ENCODE peak calls at places on chromosomes 16 and 17, in five cellular contexts. O, U, V, B and R are unnamed samples.
A peak's percentile ranks its signal among the peaks of the same experiment; 100 is the strongest.

GRCh38 chr16:80518436-80518835 is 22.4 kb upstream of the DYNLRB2 start:
- DNase-seq in O (peak; percentile 2), V (no peak), U (peak; percentile 8), B (no peak), R (peak; percentile 6)

GRCh38 chr17:78923660-78924453 is 1.3 kb downstream of the TIMP2 start:
- DNase-seq in B (no peak), U (peak; percentile 92), V (peak; percentile 97), O (no peak), R (no peak)

GRCh38 chr17:8647202-8647601 is 16.7 kb upstream of the MYH10 start:
- DNase-seq in O (no peak), V (no peak), U (no peak), B (no peak), R (no peak)

GRCh38 chr17:78272181-78272913 is 40.9 kb downstream of the TMEM235 start:
- DNase-seq in O (peak; percentile 49), B (peak; percentile 81), U (peak; percentile 83), V (no peak), R (peak; percentile 96)

GRCh38 chr16:10827691-10828341 is 9.2 kb upstream of the TVP23A start:
- DNase-seq in U (peak; percentile 55), V (peak; percentile 84), B (peak; percentile 42), O (peak; percentile 91), R (peak; percentile 56)

GRCh38 chr17:44872131-44872768 is 24.6 kb downstream of the HIGD1B start:
- DNase-seq in O (peak; percentile 18), U (peak; percentile 18), B (no peak), V (no peak), R (no peak)

GRCh38 chr16:86083382-86084002 is 184.5 kb downstream of the IRF8 start:
- DNase-seq in B (no peak), U (no peak), O (no peak), V (no peak), R (no peak)

GRCh38 chr17:41777157-41777578 is 9.3 kb downstream of the JUP start:
- DNase-seq in B (no peak), O (no peak), U (peak; percentile 41), V (no peak), R (peak; percentile 72)

GRCh38 chr16:56450901-56451752 is at the start of the genes NUDT21 and OGFOD1:
- DNase-seq in V (peak; percentile 97), B (peak; percentile 93), O (peak; percentile 98), U (peak; percentile 95), R (peak; percentile 99)
- TF ChIP-seq CTCF in V (no peak), B (peak; percentile 2), O (no peak), U (no peak), R (peak; percentile 7)

GRCh38 chr17:49748791-49749190 is 15.1 kb downstream of the FAM117A start:
- DNase-seq in B (no peak), V (no peak), U (peak; percentile 61), O (no peak), R (no peak)

GRCh38 chr17:49749730-49750129 is 14.2 kb downstream of the FAM117A start:
- DNase-seq in B (no peak), O (no peak), U (no peak), V (no peak), R (no peak)

GRCh38 chr17:49746791-49747490 is 17.0 kb downstream of the FAM117A start:
- DNase-seq in O (no peak), V (no peak), B (no peak), U (peak; percentile 57), R (no peak)

GRCh38 chr17:49748223-49748622 is 15.7 kb downstream of the FAM117A start:
- DNase-seq in O (no peak), V (no peak), U (no peak), B (no peak), R (no peak)

DNA sequence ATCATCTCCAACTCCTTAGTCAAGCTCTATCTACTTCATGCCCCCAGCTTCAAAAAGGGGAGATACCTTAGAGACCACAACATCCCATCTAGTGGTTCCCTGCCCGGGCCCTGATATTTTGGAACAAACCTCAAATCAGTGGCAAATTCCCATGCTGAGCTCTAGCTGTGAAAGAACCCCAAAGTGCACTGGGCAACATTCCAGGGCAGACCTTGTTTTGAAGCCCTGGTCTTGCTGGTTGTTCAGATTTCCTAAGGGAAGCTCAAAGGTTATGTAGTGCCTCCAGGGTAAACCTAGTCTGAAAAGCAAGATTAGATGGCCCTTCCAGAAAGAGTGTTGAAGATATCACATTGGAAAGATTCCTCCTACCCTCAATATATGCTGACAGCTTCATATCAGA is 16.3 kb downstream of the FAM117A start:
- DNase-seq in O (no peak), U (no peak), B (no peak), V (no peak), R (no peak)
- H3K4me3 ChIP-seq in O (no peak overlapping the region), U (no peak overlapping the region), B (no peak overlapping the region), V (no peak overlapping the region), R (no peak overlapping the region)

GRCh38 chr17:46063239-46063638 is 64.2 kb downstream of the STH start:
- DNase-seq in O (peak; percentile 74), U (no peak), B (peak; percentile 27), V (no peak), R (peak; percentile 94)

GRCh38 chr17:46059457-46059856 is 60.4 kb downstream of the STH start:
- DNase-seq in V (no peak), U (no peak), B (no peak), O (no peak), R (no peak)

GRCh38 chr17:46060461-46060860 is 61.4 kb downstream of the STH start:
- DNase-seq in O (no peak), U (no peak), B (no peak), V (no peak), R (no peak)

GRCh38 chr17:46064460-46064859 is 65.4 kb downstream of the STH start:
- DNase-seq in O (no peak), U (no peak), V (no peak), B (no peak), R (no peak)

DNA sequence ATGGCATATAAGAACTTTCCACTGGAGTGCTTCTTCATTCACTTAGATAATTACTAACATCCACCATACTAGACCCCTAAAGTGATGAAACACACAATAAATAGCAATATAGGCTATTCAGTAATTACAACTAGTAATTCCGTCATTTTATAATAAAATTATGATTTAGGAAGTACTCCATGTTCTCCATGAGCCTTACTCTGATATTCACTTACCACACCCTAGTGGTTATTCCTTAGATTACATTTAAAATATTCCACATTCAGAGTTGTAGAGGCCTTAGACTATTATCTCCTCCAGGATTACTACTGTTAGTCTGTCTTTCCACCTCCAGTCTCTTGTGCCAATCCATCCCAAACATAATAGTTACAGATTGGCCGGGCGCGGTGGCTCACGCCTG is 62.4 kb downstream of the STH start:
- DNase-seq in O (peak; percentile 23), U (no peak), V (no peak), B (no peak), R (peak; percentile 52)
- TF ChIP-seq CTCF in O (peak; percentile 18), U (peak; percentile 37), V (no peak), B (peak; percentile 23), R (peak; percentile 43)

GRCh38 chr17:40448213-40448638 is 5.0 kb downstream of the IGFBP4 start:
- DNase-seq in U (peak; percentile 54), V (no peak), O (no peak), B (no peak), R (peak; percentile 52)
- H3K4me3 ChIP-seq in U (peak overlapping the region; percentile 24), V (no peak overlapping the region), O (peak overlapping the region; percentile 25), B (peak overlapping the region; percentile 98), R (peak overlapping the region; percentile 75)

GRCh38 chr17:27748360-27748825 is 51.9 kb downstream of the NOS2 start:
- DNase-seq in B (no peak), V (no peak), U (no peak), O (no peak), R (no peak)

GRCh38 chr17:27746881-27747280 is 53.4 kb downstream of the NOS2 start:
- DNase-seq in V (no peak), B (no peak), U (no peak), O (no peak), R (no peak)

GRCh38 chr17:27751622-27752490 is 48.5 kb downstream of the NOS2 start:
- DNase-seq in U (no peak), O (no peak), B (no peak), V (no peak), R (no peak)

GRCh38 chr17:27751166-27751565 is 49.2 kb downstream of the NOS2 start:
- DNase-seq in U (no peak), V (no peak), O (no peak), B (no peak), R (no peak)

DNA sequence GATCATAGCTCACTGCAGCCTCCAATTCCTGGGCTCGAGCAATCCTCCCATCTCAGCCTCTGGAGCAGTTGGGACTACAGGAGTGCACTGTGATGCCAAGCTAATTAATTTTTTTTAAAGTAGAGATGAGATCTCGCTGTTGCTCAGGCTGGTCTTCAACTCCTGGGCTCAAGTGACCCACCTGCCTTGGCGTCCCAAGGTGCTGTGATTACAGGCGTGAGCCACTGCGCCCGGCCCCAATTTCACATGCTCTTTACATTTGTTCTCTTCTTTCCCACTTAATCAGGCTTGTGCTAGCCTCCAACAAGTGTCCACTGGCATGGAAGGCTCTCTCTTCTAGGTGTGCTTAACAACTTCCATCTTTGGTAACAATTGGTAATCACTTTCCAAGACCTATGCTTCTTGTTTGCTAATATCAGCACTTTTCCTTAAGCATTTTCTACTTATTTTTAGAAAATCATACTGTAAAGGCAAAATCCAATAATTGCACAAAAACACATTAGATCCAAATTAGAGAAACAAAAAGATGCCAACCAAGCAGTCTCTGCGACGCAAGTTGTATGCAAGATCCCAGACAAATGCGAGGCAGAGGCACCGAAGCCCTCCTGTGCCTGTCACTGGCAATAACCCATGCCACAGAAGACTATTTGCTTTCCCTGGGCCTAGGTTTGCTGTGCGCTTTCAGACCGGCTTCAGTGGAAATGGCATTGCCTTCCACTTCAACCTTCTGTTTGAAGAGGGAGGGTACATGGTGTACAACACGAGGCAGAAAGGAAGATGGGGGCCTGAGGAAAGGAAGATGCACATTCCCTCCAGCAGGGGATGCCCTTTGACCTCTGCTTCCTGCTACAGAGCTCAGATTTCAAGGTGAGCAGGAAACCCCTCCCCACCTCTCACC is 52.6 kb downstream of the NOS2 start:
- DNase-seq in O (no peak), B (no peak), V (no peak), U (no peak), R (peak; percentile 2)
- TF ChIP-seq CTCF in O (peak; percentile 23), B (peak; percentile 31), V (no peak), U (peak; percentile 33), R (peak; percentile 59)

DNA sequence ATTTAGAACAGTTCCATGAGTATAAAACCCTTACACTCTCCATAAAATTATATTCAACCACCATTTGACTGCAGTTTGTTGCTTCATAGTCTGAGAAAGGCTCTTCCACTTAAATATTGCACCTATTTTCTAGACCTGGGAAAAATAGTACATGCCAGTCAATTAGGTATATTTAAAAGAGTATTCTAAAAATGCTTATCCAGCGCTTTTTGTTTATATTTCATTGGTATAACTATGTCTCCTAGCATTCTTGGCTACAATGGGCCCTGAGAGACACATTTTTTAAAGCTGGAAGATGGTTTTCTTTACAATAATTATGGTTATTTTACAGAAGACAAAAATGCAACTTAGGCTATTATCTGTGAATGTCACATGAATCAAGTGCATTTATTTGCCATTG is 439.4 kb downstream of the KCNJ18 start:
- DNase-seq in V (no peak), U (no peak), B (no peak), O (no peak), R (no peak)
- H3K4me3 ChIP-seq in V (no peak overlapping the region), U (no peak overlapping the region), B (no peak overlapping the region), O (no peak overlapping the region), R (no peak overlapping the region)

GRCh38 chr16:75805946-75806345 is 79.7 kb upstream of the CPHXL start:
- DNase-seq in V (no peak), B (no peak), O (no peak), U (no peak), R (no peak)
- TF ChIP-seq CTCF in V (no peak), B (no peak), O (no peak), U (no peak), R (no peak)